ENCODE peak calls at places on chromosomes 6 and 20, in four cellular contexts. I is mesothelial cell of epicardium; E is CD8-positive, alpha-beta memory T cell; D is activated T-cell treated with anti-CD3 and anti-CD28 coated beads, Interleukin-2, amount 50 U/mL, for 72 hours. H is an unnamed sample.
A peak's percentile ranks its signal among the peaks of the same experiment; 100 is the strongest.

GRCh38 chr6:82568290-82568993 is 204.8 kb downstream of the TPBG start:
- DNase-seq in I (no peak), E (no peak), D (no peak), H (no peak)

GRCh38 chr20:57210054-57210910 is 56.2 kb downstream of the BMP7 start:
- DNase-seq in I (no peak), E (no peak), D (no peak), H (no peak)

GRCh38 chr6:6654599-6655575 is 66.4 kb downstream of the LY86 start:
- DNase-seq in I (no peak), E (no peak), D (peak; percentile 43), H (no peak)

GRCh38 chr6:129890701-129891100 is 29.6 kb upstream of the TMEM244 start:
- DNase-seq in I (no peak), E (no peak), D (no peak), H (no peak)

GRCh38 chr6:155273438-155273837 is 9.6 kb downstream of the CLDN20 start:
- DNase-seq in I (no peak), E (no peak), D (no peak), H (peak; percentile 75)

GRCh38 chr6:163671355-163671754 is 256.8 kb downstream of the QKI start:
- DNase-seq in I (no peak), E (no peak), D (no peak), H (no peak)

GRCh38 chr6:11535801-11536230 is 1.7 kb upstream of the TMEM170B start:
- DNase-seq in I (no peak), E (no peak), D (no peak), H (peak; percentile 55)

GRCh38 chr20:12535316-12535715 is 473.5 kb upstream of the SPTLC3 start:
- DNase-seq in I (no peak), E (no peak), D (no peak), H (peak; percentile 67)

GRCh38 chr20:24742436-24742835 is 206.6 kb upstream of the CST7 start:
- DNase-seq in I (no peak), E (no peak), D (no peak), H (peak; percentile 34)

GRCh38 chr6:36649721-36650484 is 28.6 kb upstream of the CDKN1A start:
- DNase-seq in I (no peak), E (no peak), D (no peak), H (no peak)

GRCh38 chr6:140341272-140341671 is 966.8 kb upstream of the CITED2 start:
- DNase-seq in I (no peak), E (no peak), D (no peak), H (no peak)

GRCh38 chr6:9428416-9429172 is 986.3 kb downstream of the TFAP2A start:
- DNase-seq in I (no peak), E (no peak), D (no peak), H (no peak)

GRCh38 chr20:60008130-60008808 is 50.0 kb downstream of the CDH26 start:
- DNase-seq in I (no peak), E (no peak), D (no peak), H (no peak)

GRCh38 chr6:62803094-62803493 is 408.2 kb upstream of the FKBP1C start:
- DNase-seq in I (no peak), E (no peak), D (no peak), H (peak; percentile 87)

GRCh38 chr20:62501801-62502495 is 26.2 kb upstream of the GATA5 start:
- DNase-seq in I (no peak), E (peak; percentile 73), D (peak; percentile 84), H (no peak)

GRCh38 chr6:6599468-6599873 is 11.0 kb downstream of the LY86 start:
- DNase-seq in I (no peak), E (no peak), D (no peak), H (no peak)

GRCh38 chr20:29690274-29690673 is 1567.2 kb upstream of the DEFB115 start:
- DNase-seq in I (no peak), E (no peak), D (no peak), H (no peak)

GRCh38 chr20:8234580-8234979 is 102.5 kb downstream of the PLCB1 start:
- DNase-seq in I (no peak), E (no peak), D (no peak), H (no peak)

GRCh38 chr6:77633993-77634392 is 18.8 kb upstream of the MEI4 start:
- DNase-seq in I (no peak), E (no peak), D (no peak), H (no peak)

GRCh38 chr6:146885708-146886457 is 287.1 kb downstream of the ADGB start:
- DNase-seq in I (no peak), E (no peak), D (no peak), H (no peak)